ENCODE peak calls at places on chromosomes 16 and 17, in ten cellular contexts. R is COR-L47; J is amniotic stem cell; U is retinal pigment epithelial cell; S is cardiac fibroblast; H is CD8-positive, alpha-beta T cell; X is stimulated activated CD4-positive, alpha-beta T cell treated with anti-CD3 and anti-CD28 coated beads, Interleukin-4, amount 100 ng/mL, for 24 hours; D is NCI-H1105; T is mammary epithelial cell; M is NCI-H748 treated with DMSO at 0.1 percent for 48 hours. C is an unnamed sample.

GRCh38 chr17:31130286-31131224 is 35.8 kb downstream of the NF1 start:
- DNase-seq in R (no peak), J (no peak), U (no peak), S (no peak), H (no peak), X (no peak), D (no peak), T (no peak), M (no peak), C (no peak)

GRCh38 chr17:55706808-55707773 is 15.6 kb downstream of the TMEM100 start:
- DNase-seq in R (peak; percentile 51), J (no peak), U (no peak), S (no peak), H (no peak), X (no peak), D (no peak), T (no peak), M (no peak), C (no peak)

GRCh38 chr17:80184423-80184714 is 14.5 kb downstream of the CARD14 start:
- DNase-seq in R (no peak), J (no peak), U (no peak), S (no peak), H (no peak), X (no peak), D (no peak), T (no peak), M (no peak), C (no peak)

GRCh38 chr16:3945751-3946603 is 65.5 kb upstream of the CREBBP start:
- DNase-seq in R (no peak), J (peak; percentile 89), U (peak; percentile 95), S (peak; percentile 99), H (no peak), X (no peak), D (no peak), T (peak; percentile 79), M (no peak), C (peak; percentile 92)

GRCh38 chr16:75687361-75687760 is 10.6 kb upstream of the CPHXL2 start:
- DNase-seq in R (no peak), J (no peak), U (no peak), S (no peak), H (no peak), X (no peak), D (no peak), T (no peak), M (no peak), C (no peak)

GRCh38 chr17:37648555-37648954 is 5.3 kb upstream of the DDX52 start:
- DNase-seq in R (no peak), J (peak; percentile 18), U (no peak), S (peak; percentile 93), H (no peak), X (no peak), D (no peak), T (peak; percentile 80), M (no peak), C (no peak)

GRCh38 chr17:75263051-75263450 is 1.4 kb downstream of the MRPS7 start:
- DNase-seq in R (no peak), J (no peak), U (no peak), S (no peak), H (no peak), X (no peak), D (no peak), T (no peak), M (no peak), C (no peak)

GRCh38 chr17:12020595-12021590 is at the start of gene MAP2K4:
- DNase-seq in R (peak; percentile 48), J (peak; percentile 71), U (no peak), S (peak; percentile 88), H (peak; percentile 89), X (peak; percentile 94), D (peak; percentile 84), T (peak; percentile 86), M (peak; percentile 56), C (peak; percentile 87)

GRCh38 chr16:11052080-11052808 is 107.9 kb downstream of the CLEC16A start:
- DNase-seq in R (no peak), J (no peak), U (no peak), S (no peak), H (no peak), X (peak; percentile 66), D (no peak), T (no peak), M (no peak), C (no peak)

GRCh38 chr16:8137581-8137980 is 452.7 kb downstream of the TMEM114 start:
- DNase-seq in R (no peak), J (no peak), U (no peak), S (no peak), H (no peak), X (no peak), D (no peak), T (no peak), M (no peak), C (no peak)

C was measured in T47D.